ENCODE peak calls at places on chromosomes 5 and 9, in six cellular contexts. K is heart left ventricle, A is lower lobe of right lung, W is left ventricle myocardium inferior, E is esophagus squamous epithelium, S is lung. F is an unnamed sample. For H3K4me1, the result is how much of the 10 kb centered on the place peaks cover.

GRCh38 chr9:113622600-113623400 is 159.3 kb downstream of the RGS3 start:
- DNase-seq in K (peak), A (no peak), W (no peak), E (no peak), S (no peak), F (no peak)

GRCh38 chr9:105911104-105911911 is 217.0 kb downstream of the TMEM38B start:
- DNase-seq in K (no peak), A (no peak), W (no peak), E (no peak), S (no peak), F (no peak)

GRCh38 chr9:18208166-18209059 is 265.5 kb upstream of the ADAMTSL1 start:
- DNase-seq in K (no peak), A (no peak), W (no peak), E (no peak), S (peak), F (peak)

GRCh38 chr5:180291234-180291940 is 496 bp downstream of the MAPK9 start:
- DNase-seq in K (no peak), A (no peak), W (no peak), E (no peak), S (no peak), F (no peak)

GRCh38 chr5:168876419-168876818 is 297.3 kb upstream of the PANK3 start:
- DNase-seq in K (no peak), A (no peak), W (no peak), E (no peak), S (no peak), F (no peak)

GRCh38 chr9:92506184-92506857 is 24.0 kb upstream of the ASPN start:
- DNase-seq in K (peak), A (no peak), W (no peak), E (peak), S (no peak), F (peak)

GRCh38 chr5:134603059-134603458 is 29.6 kb downstream of the SAR1B start:
- DNase-seq in K (no peak), A (no peak), W (no peak), E (no peak), S (no peak), F (no peak)

GRCh38 chr5:51156838-51157237 is 226.4 kb upstream of the ISL1 start:
- DNase-seq in K (no peak), A (no peak), W (no peak), E (no peak), S (no peak), F (no peak)

GRCh38 chr5:116577064-116577788 is 2.6 kb upstream of the SEMA6A start:
- DNase-seq in K (no peak), A (no peak), W (no peak), E (no peak), S (no peak), F (no peak)

GRCh38 chr5:139094154-139095131 is 103.7 kb downstream of the SIL1 start:
- DNase-seq in K (no peak), A (no peak), W (no peak), E (no peak), S (no peak), F (no peak)

GRCh38 chr9:19641046-19641445 is 147.8 kb downstream of the SLC24A2 start:
- DNase-seq in K (no peak), A (no peak), W (no peak), E (no peak), S (no peak), F (no peak)

GRCh38 chr5:172508471-172509404 is 54.4 kb upstream of the SH3PXD2B start:
- DNase-seq in K (no peak), A (no peak), W (no peak), E (no peak), S (peak), F (peak)

GRCh38 chr5:119250946-119251901 is 104.6 kb upstream of the TNFAIP8 start:
- DNase-seq in K (no peak), A (no peak), W (no peak), E (no peak), S (no peak), F (no peak)

GRCh38 chr9:98263482-98264357 is 8.3 kb upstream of the TBC1D2 start:
- DNase-seq in K (peak), A (peak), W (peak), E (no peak), S (peak), F (peak)

GRCh38 chr5:82834151-82834550 is 243.0 kb downstream of the TMEM167A start:
- DNase-seq in K (no peak), A (no peak), W (no peak), E (no peak), S (no peak), F (no peak)

GRCh38 chr5:159026781-159027180 is 72.9 kb downstream of the EBF1 start:
- DNase-seq in K (no peak), A (no peak), W (no peak), E (no peak), S (no peak), F (no peak)

GRCh38 chr5:61332891-61333350 is 863 bp downstream of the ZSWIM6 start:
- DNase-seq in K (peak), A (peak), W (peak), E (peak), S (peak), F (no peak)

GRCh38 chr5:80275347-80275746 is 19.5 kb upstream of the SERINC5 start:
- DNase-seq in K (no peak), A (no peak), W (no peak), E (no peak), S (no peak), F (no peak)

GRCh38 chr5:147434049-147434448 is 75.8 kb downstream of the DPYSL3 start:
- DNase-seq in K (no peak), A (no peak), W (no peak), E (no peak), S (no peak), F (no peak)

GRCh38 chr5:147441191-147441695 is 68.6 kb downstream of the DPYSL3 start:
- DNase-seq in K (no peak), A (no peak), W (no peak), E (no peak), S (no peak), F (no peak)

GRCh38 chr5:147436596-147436995 is 73.3 kb downstream of the DPYSL3 start:
- DNase-seq in K (no peak), A (no peak), W (no peak), E (no peak), S (no peak), F (no peak)

GRCh38 chr5:147439253-147439652 is 70.6 kb downstream of the DPYSL3 start:
- DNase-seq in K (no peak), A (no peak), W (no peak), E (no peak), S (no peak), F (no peak)

GRCh38 chr5:147437161-147437596 is 72.7 kb downstream of the DPYSL3 start:
- DNase-seq in K (no peak), A (no peak), W (no peak), E (no peak), S (no peak), F (no peak)
- H3K4me1 ChIP-seq in K (under half), A (under half), W (under half), E (under half), S (under half), F (under half)

DNA sequence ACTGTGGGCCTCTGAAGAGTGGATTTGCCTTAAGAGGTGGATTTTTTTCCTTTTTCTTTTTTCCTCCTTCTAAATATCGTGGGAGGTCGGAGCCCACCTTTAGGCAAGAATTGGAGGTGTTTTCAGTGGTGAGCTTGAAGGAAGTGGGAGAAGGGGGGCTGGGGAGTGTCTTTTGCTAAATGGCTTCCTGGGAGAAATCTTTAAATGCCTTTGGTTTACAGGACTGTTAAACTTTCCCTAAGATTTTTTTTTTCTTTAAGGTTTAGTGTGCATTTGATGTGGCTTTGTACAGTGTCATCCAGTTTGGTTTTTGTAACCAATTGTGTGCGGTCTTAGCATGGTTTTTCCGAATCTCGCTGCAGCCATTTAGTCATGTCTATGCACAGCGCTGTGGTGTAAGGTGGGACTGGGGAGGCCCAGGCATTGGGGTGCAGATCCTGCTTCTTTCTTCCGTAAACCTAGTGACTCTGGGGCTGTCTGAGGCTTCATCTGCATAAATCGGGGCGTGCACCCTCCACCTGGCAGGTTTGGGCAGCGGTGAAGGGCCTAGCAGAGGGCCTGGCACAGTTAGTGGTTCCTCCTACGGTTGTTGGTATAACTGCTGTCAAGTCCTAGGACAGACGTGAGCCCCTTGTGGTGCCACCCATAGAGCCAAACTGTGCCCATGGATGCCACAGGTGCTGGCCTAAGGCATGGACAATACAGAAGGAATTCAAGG is 1.3 kb downstream of the PRRC2B start:
- DNase-seq in K (no peak), A (peak), W (no peak), E (no peak), S (peak), F (no peak)
- TF ChIP-seq CTCF in K (no peak), A (no peak), W (no peak), E (no peak), S (no peak), F (no peak)

DNA sequence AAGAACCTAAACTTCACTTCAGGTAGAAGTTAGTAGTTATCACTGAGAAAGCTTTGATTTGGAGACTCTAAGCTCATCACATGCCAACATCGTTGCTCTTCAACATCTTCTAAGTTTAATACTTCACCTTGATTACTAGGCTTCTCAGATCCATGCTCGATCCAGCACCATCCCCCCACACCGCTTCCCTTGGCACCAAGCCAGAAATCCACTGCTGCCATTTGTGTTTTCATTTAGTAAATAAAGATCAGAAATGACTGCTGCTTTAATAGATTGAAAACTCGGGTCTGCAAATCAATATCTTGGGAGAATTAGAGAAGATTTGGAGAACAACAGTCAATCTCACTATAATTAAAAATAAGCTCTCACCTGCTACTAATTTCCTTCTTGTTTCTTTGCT is 214.7 kb upstream of the NR4A3 start:
- DNase-seq in K (no peak), A (no peak), W (no peak), E (no peak), S (no peak), F (no peak)
- H3K27ac ChIP-seq in K (no peak), A (no peak), W (no peak), E (no peak), S (no peak), F (no peak)

GRCh38 chr5:140571105-140571504 is 6.5 kb downstream of the SLC35A4 start:
- DNase-seq in K (peak), A (no peak), W (peak), E (no peak), S (no peak), F (no peak)
- H3K4me1 ChIP-seq in K (under half), A (half or more), W (half or more), E (under half), S (under half), F (under half)

DNA sequence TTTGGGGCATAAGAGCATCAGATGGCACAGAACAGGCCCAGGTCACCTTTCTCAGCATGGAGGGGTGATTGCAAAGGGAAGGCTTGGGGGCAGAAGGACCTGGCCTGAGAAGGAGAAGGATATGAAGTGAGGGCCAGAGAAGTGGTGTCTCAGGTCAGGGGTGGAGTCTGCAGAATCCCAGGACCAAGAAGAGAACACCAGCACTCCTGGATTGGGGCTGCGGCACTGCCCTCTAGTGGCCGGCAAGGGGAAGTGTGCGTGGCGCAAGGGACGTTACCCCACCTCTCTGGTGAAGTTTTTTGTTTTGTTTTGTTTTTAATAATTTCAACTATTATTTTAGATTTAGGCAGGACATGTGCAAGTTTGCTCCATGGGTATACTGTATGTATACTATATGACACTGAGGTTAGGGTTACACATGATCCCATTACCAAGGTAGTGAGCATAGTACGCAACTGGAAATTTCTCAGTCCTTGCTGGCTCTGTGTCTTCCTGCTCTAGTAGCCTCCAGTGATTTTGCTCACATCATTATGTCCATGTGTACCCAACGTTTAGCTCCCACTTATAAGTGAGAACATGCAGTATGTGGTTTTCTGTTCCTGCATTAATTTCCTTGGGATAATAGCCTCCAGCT is 1548.6 kb downstream of the EFNA5 start:
- DNase-seq in K (no peak), A (no peak), W (no peak), E (no peak), S (no peak), F (no peak)
- TF ChIP-seq CTCF in K (peak), A (peak), W (peak), E (peak), S (no peak), F (no peak)

DNA sequence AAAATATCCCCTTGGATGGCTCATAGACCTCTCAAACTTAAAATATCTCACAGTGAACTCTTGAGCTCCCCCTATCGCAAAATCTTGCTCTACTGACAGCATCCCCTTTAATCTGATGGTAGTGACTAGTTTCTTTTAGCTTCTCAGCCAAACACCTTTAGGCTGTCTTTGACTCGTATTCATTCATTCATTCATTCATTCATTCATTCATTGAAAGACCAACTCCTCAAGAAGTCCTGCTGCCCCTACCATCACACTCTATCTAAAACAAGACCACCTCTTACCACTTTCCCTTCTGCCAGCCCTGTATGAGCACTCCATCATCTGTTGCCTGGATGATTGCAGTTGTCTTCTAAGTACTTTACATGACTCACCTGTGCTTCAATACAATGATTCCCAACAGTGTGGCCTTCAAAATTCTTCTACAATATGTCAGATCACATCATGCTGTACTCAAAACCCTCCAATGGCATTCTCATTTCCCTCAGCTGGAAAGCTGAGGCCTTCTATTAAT is 46.8 kb downstream of the ITGA2 start:
- DNase-seq in K (no peak), A (no peak), W (no peak), E (no peak), S (no peak), F (no peak)
- H3K27ac ChIP-seq in K (no peak), A (no peak), W (no peak), E (peak), S (no peak), F (no peak)